ENCODE peak calls at places on chromosomes 1 and 21, in ten cellular contexts. P is MM.1S, U is fibroblast of mammary gland, V is fibroblast of the aortic adventitia, X is ovary, I is left lung, O is AG04450, H is endothelial cell of umbilical vein, M is cardiac fibroblast, G is colonic mucosa. J is an unnamed sample.

GRCh38 chr21:46111857-46112730 is 14.2 kb downstream of the COL6A2 start:
- DNase-seq in P (no peak), U (no peak), V (no peak), X (peak; percentile 42), I (peak; percentile 78), O (no peak), H (no peak), M (no peak), G (no peak), J (no peak)

GRCh38 chr1:208835082-208835467 is 590.9 kb upstream of the PLXNA2 start:
- DNase-seq in P (no peak), U (no peak), V (no peak), X (no peak), I (no peak), O (no peak), H (no peak), M (no peak), G (no peak), J (no peak)

GRCh38 chr1:2047749-2048729 is 2.2 kb upstream of the PRKCZ start:
- DNase-seq in P (no peak), U (no peak), V (no peak), X (no peak), I (peak; percentile 73), O (no peak), H (no peak), M (no peak), G (peak; percentile 82), J (no peak)

GRCh38 chr1:1858382-1859086 is 32.4 kb downstream of the GNB1 start:
- DNase-seq in P (no peak), U (peak; percentile 86), V (peak; percentile 97), X (peak; percentile 67), I (no peak), O (no peak), H (peak; percentile 98), M (peak; percentile 93), G (peak; percentile 84), J (peak; percentile 88)

GRCh38 chr21:42737969-42738590 is 84.7 kb downstream of the PDE9A start:
- DNase-seq in P (no peak), U (peak; percentile 40), V (peak; percentile 18), X (peak; percentile 47), I (no peak), O (no peak), H (peak; percentile 25), M (peak; percentile 12), G (peak; percentile 84), J (peak; percentile 39)

GRCh38 chr1:32773018-32773763 is 44.0 kb downstream of the YARS1 start:
- DNase-seq in P (peak; percentile 67), U (peak; percentile 75), V (peak; percentile 79), X (peak; percentile 88), I (peak; percentile 91), O (peak; percentile 47), H (peak; percentile 66), M (peak; percentile 82), G (peak; percentile 84), J (peak; percentile 83)

GRCh38 chr1:54876814-54877213 is 10.2 kb downstream of the DHCR24 start:
- DNase-seq in P (no peak), U (no peak), V (no peak), X (no peak), I (no peak), O (no peak), H (no peak), M (no peak), G (no peak), J (no peak)

GRCh38 chr1:167599839-167600581 is 30.0 kb upstream of the RCSD1 start:
- DNase-seq in P (peak; percentile 93), U (peak; percentile 57), V (peak; percentile 60), X (no peak), I (no peak), O (no peak), H (peak; percentile 40), M (peak; percentile 65), G (peak; percentile 27), J (peak; percentile 87)

GRCh38 chr1:183783896-183784637 is 20.9 kb upstream of the RGL1 start:
- DNase-seq in P (no peak), U (peak; percentile 91), V (peak; percentile 96), X (peak; percentile 83), I (peak; percentile 35), O (peak; percentile 69), H (peak; percentile 90), M (peak; percentile 90), G (no peak), J (peak; percentile 93)

GRCh38 chr1:187622545-187622944 is 793.8 kb downstream of the PLA2G4A start:
- DNase-seq in P (peak; percentile 83), U (no peak), V (no peak), X (no peak), I (no peak), O (no peak), H (no peak), M (no peak), G (no peak), J (no peak)
- H3K4me3 ChIP-seq in P (peak overlapping the region; percentile 11), U (no peak overlapping the region), V (no peak overlapping the region), X (no peak overlapping the region), I (no peak overlapping the region), O (no peak overlapping the region), H (no peak overlapping the region), M (no peak overlapping the region), G (no peak overlapping the region), J (no peak overlapping the region)

GRCh38 chr1:29245876-29246275 is 9.6 kb downstream of the PTPRU start:
- DNase-seq in P (peak; percentile 29), U (peak; percentile 40), V (peak; percentile 52), X (no peak), I (no peak), O (no peak), H (peak; percentile 11), M (peak; percentile 49), G (no peak), J (peak; percentile 68)
- TF ChIP-seq CTCF in P (peak; percentile 44), U (peak; percentile 36), V (peak; percentile 42), X (no peak), I (peak; percentile 26), O (peak; percentile 60), H (peak; percentile 21), M (peak; percentile 47), G (peak; percentile 47), J (peak; percentile 65)

GRCh38 chr1:20368866-20369545 is 78.3 kb downstream of the VWA5B1 start:
- DNase-seq in P (no peak), U (no peak), V (no peak), X (no peak), I (no peak), O (no peak), H (no peak), M (no peak), G (no peak), J (no peak)

GRCh38 chr1:20367626-20368025 is 77.0 kb downstream of the VWA5B1 start:
- DNase-seq in P (no peak), U (no peak), V (no peak), X (no peak), I (no peak), O (no peak), H (no peak), M (no peak), G (no peak), J (no peak)

GRCh38 chr1:20366766-20367602 is 76.3 kb downstream of the VWA5B1 start:
- DNase-seq in P (no peak), U (peak; percentile 60), V (peak; percentile 57), X (no peak), I (no peak), O (no peak), H (peak; percentile 18), M (peak; percentile 52), G (peak; percentile 53), J (peak; percentile 49)

GRCh38 chr1:20365421-20366075 is 74.9 kb downstream of the VWA5B1 start:
- DNase-seq in P (no peak), U (no peak), V (no peak), X (no peak), I (no peak), O (no peak), H (no peak), M (no peak), G (no peak), J (no peak)

GRCh38 chr1:20366076-20366765 is 75.5 kb downstream of the VWA5B1 start:
- DNase-seq in P (no peak), U (peak; percentile 41), V (no peak), X (no peak), I (no peak), O (no peak), H (no peak), M (no peak), G (peak; percentile 51), J (no peak)
- H3K4me3 ChIP-seq in P (no peak overlapping the region), U (peak overlapping the region; percentile 12), V (peak overlapping the region; percentile 43), X (no peak overlapping the region), I (no peak overlapping the region), O (peak overlapping the region; percentile 37), H (no peak overlapping the region), M (no peak overlapping the region), G (peak overlapping the region; percentile 15), J (no peak overlapping the region)

GRCh38 chr1:226082959-226083302 is 20.4 kb downstream of the H3-3A start:
- DNase-seq in P (peak; percentile 49), U (peak; percentile 33), V (peak; percentile 30), X (peak; percentile 75), I (peak; percentile 94), O (no peak), H (peak; percentile 51), M (peak; percentile 43), G (no peak), J (peak; percentile 44)
- TF ChIP-seq CTCF in P (no peak), U (no peak), V (no peak), X (no peak), I (no peak), O (no peak), H (no peak), M (no peak), G (no peak), J (no peak)

GRCh38 chr1:77682442-77683141 is at the start of gene ZZZ3:
- DNase-seq in P (peak; percentile 90), U (peak; percentile 94), V (peak; percentile 97), X (peak; percentile 97), I (peak; percentile 94), O (peak; percentile 90), H (peak; percentile 97), M (peak; percentile 97), G (peak; percentile 94), J (peak; percentile 97)

GRCh38 chr1:77678628-77679610 is 3.5 kb downstream of the ZZZ3 start:
- DNase-seq in P (no peak), U (no peak), V (no peak), X (no peak), I (no peak), O (no peak), H (no peak), M (no peak), G (no peak), J (no peak)

GRCh38 chr1:77683836-77684148 is 1.3 kb upstream of the ZZZ3 start:
- DNase-seq in P (no peak), U (no peak), V (no peak), X (no peak), I (no peak), O (no peak), H (no peak), M (no peak), G (no peak), J (no peak)

GRCh38 chr1:77683142-77683835 is 831 bp upstream of the ZZZ3 start:
- DNase-seq in P (peak; percentile 94), U (peak; percentile 83), V (peak; percentile 85), X (peak; percentile 91), I (peak; percentile 98), O (peak; percentile 72), H (peak; percentile 92), M (peak; percentile 92), G (peak; percentile 91), J (peak; percentile 88)

DNA sequence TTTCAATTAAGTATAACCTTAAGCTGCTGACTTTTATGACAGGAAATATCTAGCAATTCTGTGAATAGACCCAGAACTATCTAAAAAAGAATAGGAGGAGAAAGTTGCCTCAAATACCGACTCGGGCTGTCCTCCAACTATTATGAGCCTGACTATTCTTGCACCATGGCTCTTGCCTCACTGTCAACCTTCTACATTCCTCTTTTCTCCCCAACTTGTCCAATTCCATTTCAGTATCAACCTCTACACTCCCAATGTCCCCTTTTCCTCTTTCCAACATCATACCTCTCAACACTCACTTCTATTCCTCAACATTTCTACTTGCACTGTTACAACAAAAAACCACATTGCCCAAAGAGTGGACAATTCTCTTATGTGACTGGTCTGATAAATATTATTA is 2.3 kb downstream of the ZZZ3 start:
- DNase-seq in P (no peak), U (peak; percentile 24), V (no peak), X (no peak), I (no peak), O (no peak), H (no peak), M (peak; percentile 17), G (no peak), J (no peak)
- H3K4me3 ChIP-seq in P (no peak overlapping the region), U (no peak overlapping the region), V (no peak overlapping the region), X (no peak overlapping the region), I (no peak overlapping the region), O (no peak overlapping the region), H (no peak overlapping the region), M (no peak overlapping the region), G (no peak overlapping the region), J (no peak overlapping the region)

J was measured in choroid plexus epithelial cell.